ENCODE peak calls at places on chromosome 4, in five cellular contexts. T is frontal cortex, B is lower lobe of right lung, D is GM13976, R is ovary. G is an unnamed sample.

GRCh38 chr4:122978109-122978508 is 55.7 kb upstream of the NUDT6 start:
- DNase-seq in T (no peak), B (no peak), D (no peak), R (no peak), G (no peak)

GRCh38 chr4:182062936-182063335 is 180.3 kb upstream of the TENM3 start:
- DNase-seq in T (no peak), B (no peak), D (no peak), R (no peak), G (no peak)

GRCh38 chr4:21195682-21196081 is 495.4 kb downstream of the PACRGL start:
- DNase-seq in T (no peak), B (no peak), D (no peak), R (no peak), G (no peak)

GRCh38 chr4:185227131-185227551 is 17.7 kb downstream of the SNX25 start:
- DNase-seq in T (no peak), B (no peak), D (no peak), R (no peak), G (no peak)

GRCh38 chr4:158649111-158649680 is 22.5 kb downstream of the C4orf46 start:
- DNase-seq in T (no peak), B (no peak), D (no peak), R (no peak), G (no peak)

GRCh38 chr4:88528861-88529260 is 5.3 kb upstream of the PYURF start:
- DNase-seq in T (no peak), B (no peak), D (no peak), R (no peak), G (no peak)

GRCh38 chr4:142817442-142817841 is 28.7 kb downstream of the INPP4B start:
- DNase-seq in T (no peak), B (no peak), D (no peak), R (no peak), G (no peak)

GRCh38 chr4:103982454-103982853 is 262.7 kb upstream of the TACR3 start:
- DNase-seq in T (no peak), B (no peak), D (no peak), R (no peak), G (no peak)

GRCh38 chr4:7127591-7127990 is 59.7 kb upstream of the GRPEL1 start:
- DNase-seq in T (no peak), B (no peak), D (no peak), R (peak; percentile 63), G (no peak)

GRCh38 chr4:88533937-88534750 is 10.6 kb upstream of the PYURF start:
- DNase-seq in T (no peak), B (no peak), D (no peak), R (no peak), G (no peak)

GRCh38 chr4:100929753-100930152 is 411.9 kb upstream of the EMCN start:
- DNase-seq in T (no peak), B (no peak), D (no peak), R (no peak), G (no peak)

GRCh38 chr4:2714071-2714770 is 41.9 kb downstream of the TNIP2 start:
- DNase-seq in T (no peak), B (no peak), D (no peak), R (peak; percentile 24), G (no peak)

GRCh38 chr4:112253382-112254000 is 21.9 kb downstream of the AP1AR start:
- DNase-seq in T (no peak), B (no peak), D (peak; percentile 43), R (no peak), G (no peak)

GRCh38 chr4:25857403-25857802 is 5.4 kb downstream of the SEL1L3 start:
- DNase-seq in T (no peak), B (no peak), D (no peak), R (no peak), G (no peak)

GRCh38 chr4:72896515-72896914 is 173.0 kb downstream of the COX18 start:
- DNase-seq in T (no peak), B (no peak), D (no peak), R (no peak), G (no peak)

GRCh38 chr4:81352476-81352875 is 119.2 kb downstream of the RASGEF1B start:
- DNase-seq in T (no peak), B (no peak), D (no peak), R (no peak), G (no peak)

GRCh38 chr4:10243856-10244255 is 127.3 kb upstream of the WDR1 start:
- DNase-seq in T (no peak), B (no peak), D (no peak), R (no peak), G (no peak)

GRCh38 chr4:79917246-79917645 is 155.8 kb downstream of the ANTXR2 start:
- DNase-seq in T (no peak), B (no peak), D (no peak), R (no peak), G (no peak)

GRCh38 chr4:42397635-42398447 is 553 bp downstream of the SHISA3 start:
- DNase-seq in T (no peak), B (no peak), D (peak; percentile 57), R (no peak), G (peak; percentile 87)

GRCh38 chr4:65083076-65083475 is 587.2 kb downstream of the EPHA5 start:
- DNase-seq in T (no peak), B (no peak), D (no peak), R (no peak), G (no peak)

GRCh38 chr4:75547647-75548387 is 8.0 kb upstream of the ODAPH start:
- DNase-seq in T (no peak), B (peak; percentile 65), D (no peak), R (peak; percentile 72), G (peak; percentile 76)

GRCh38 chr4:18691431-18692200 is 670.1 kb upstream of the LCORL start:
- DNase-seq in T (no peak), B (no peak), D (no peak), R (no peak), G (no peak)

GRCh38 chr4:150156543-150156942 is 78.3 kb downstream of the DCLK2 start:
- DNase-seq in T (no peak), B (no peak), D (no peak), R (no peak), G (no peak)

GRCh38 chr4:40523581-40523980 is 106.1 kb downstream of the RBM47 start:
- DNase-seq in T (no peak), B (no peak), D (no peak), R (no peak), G (no peak)

GRCh38 chr4:3851881-3852280 is 85.7 kb downstream of the ADRA2C start:
- DNase-seq in T (no peak), B (no peak), D (no peak), R (no peak), G (no peak)

GRCh38 chr4:140705625-140706275 is 50.4 kb downstream of the TBC1D9 start:
- DNase-seq in T (no peak), B (no peak), D (no peak), R (no peak), G (no peak)

GRCh38 chr4:2583517-2583916 is 47.1 kb downstream of the FAM193A start:
- DNase-seq in T (no peak), B (no peak), D (no peak), R (no peak), G (no peak)

GRCh38 chr4:71049395-71049794 is 55.9 kb downstream of the DCK start:
- DNase-seq in T (no peak), B (no peak), D (no peak), R (no peak), G (no peak)

GRCh38 chr4:166146806-166147540 is 273.9 kb downstream of the TLL1 start:
- DNase-seq in T (no peak), B (no peak), D (no peak), R (no peak), G (no peak)

GRCh38 chr4:73803213-73803612 is 33.3 kb upstream of the CXCL6 start:
- DNase-seq in T (no peak), B (no peak), D (no peak), R (no peak), G (no peak)

GRCh38 chr4:43512253-43512652 is 619.7 kb downstream of the GRXCR1 start:
- DNase-seq in T (no peak), B (no peak), D (no peak), R (no peak), G (no peak)

GRCh38 chr4:82823062-82823461 is 24.5 kb upstream of the SCD5 start:
- DNase-seq in T (no peak), B (no peak), D (no peak), R (no peak), G (no peak)

GRCh38 chr4:112523764-112524505 is 8.0 kb upstream of the NEUROG2 start:
- DNase-seq in T (peak; percentile 50), B (peak; percentile 70), D (peak; percentile 89), R (peak; percentile 68), G (peak; percentile 80)

GRCh38 chr4:74768857-74769525 is 25.3 kb downstream of the BTC start:
- DNase-seq in T (no peak), B (no peak), D (no peak), R (no peak), G (no peak)

GRCh38 chr4:2154215-2154614 is 87.7 kb downstream of the HAUS3 start:
- DNase-seq in T (no peak), B (no peak), D (no peak), R (no peak), G (no peak)

GRCh38 chr4:31088600-31089230 is 368.5 kb downstream of the PCDH7 start:
- DNase-seq in T (no peak), B (no peak), D (no peak), R (no peak), G (no peak)

GRCh38 chr4:164700471-164700870 is 53.5 kb upstream of the SMIM31 start:
- DNase-seq in T (no peak), B (no peak), D (no peak), R (no peak), G (no peak)

GRCh38 chr4:168071304-168071703 is 21.0 kb upstream of the ANXA10 start:
- DNase-seq in T (no peak), B (no peak), D (no peak), R (no peak), G (no peak)